ENCODE peak calls at places on chromosomes 11 and 22, in four cellular contexts. B is Karpas-422, E is MM.1S, S is HCT116. D is an unnamed sample.

GRCh38 chr22:30422481-30423295 is 2.9 kb upstream of the MTFP1 start:
- DNase-seq in B (peak; percentile 66), E (no peak), S (peak; percentile 89), D (peak; percentile 88)

GRCh38 chr22:49553518-49554295 is 274.0 kb downstream of the BRD1 start:
- DNase-seq in B (no peak), E (no peak), S (no peak), D (peak; percentile 36)

GRCh38 chr22:49593509-49593908 is 234.2 kb downstream of the BRD1 start:
- DNase-seq in B (no peak), E (no peak), S (no peak), D (no peak)

GRCh38 chr22:49417833-49418232 is 409.8 kb downstream of the BRD1 start:
- DNase-seq in B (no peak), E (no peak), S (no peak), D (no peak)

GRCh38 chr11:118621071-118621815 is 13.8 kb downstream of the PHLDB1 start:
- DNase-seq in B (no peak), E (no peak), S (peak; percentile 51), D (peak; percentile 91)

GRCh38 chr11:36361901-36362391 is 65.9 kb downstream of the PRR5L start:
- DNase-seq in B (no peak), E (no peak), S (no peak), D (peak; percentile 72)

GRCh38 chr11:106344392-106344791 is 266.9 kb downstream of the AASDHPPT start:
- DNase-seq in B (no peak), E (no peak), S (no peak), D (peak; percentile 51)

GRCh38 chr11:64226507-64227051 is 505 bp downstream of the NUDT22 start:
- DNase-seq in B (peak; percentile 93), E (peak; percentile 49), S (no peak), D (no peak)

GRCh38 chr11:96237759-96238158 is 105.2 kb downstream of the MAML2 start:
- DNase-seq in B (no peak), E (no peak), S (no peak), D (no peak)

GRCh38 chr11:118079507-118079906 is 2.6 kb downstream of the TMPRSS4 start:
- DNase-seq in B (no peak), E (no peak), S (no peak), D (no peak)

GRCh38 chr11:129023968-129024676 is 81.5 kb upstream of the TP53AIP1 start:
- DNase-seq in B (no peak), E (peak; percentile 14), S (peak; percentile 82), D (peak; percentile 75)

GRCh38 chr11:14905104-14906033 is 13.3 kb upstream of the CYP2R1 start:
- DNase-seq in B (peak; percentile 91), E (peak; percentile 88), S (no peak), D (peak; percentile 58)

GRCh38 chr11:86706341-86707131 is 34.1 kb upstream of the ME3 start:
- DNase-seq in B (no peak), E (no peak), S (no peak), D (no peak)

GRCh38 chr11:123305601-123306000 is 110.6 kb upstream of the CLMP start:
- DNase-seq in B (peak; percentile 91), E (no peak), S (no peak), D (no peak)

GRCh38 chr11:123006860-123007542 is 25.4 kb upstream of the BSX start:
- DNase-seq in B (no peak), E (no peak), S (no peak), D (no peak)

GRCh38 chr22:26438006-26438405 is 8.9 kb downstream of the ASPHD2 start:
- DNase-seq in B (no peak), E (no peak), S (no peak), D (no peak)

GRCh38 chr11:44889266-44889665 is 61.4 kb downstream of the TP53I11 start:
- DNase-seq in B (no peak), E (no peak), S (no peak), D (no peak)

DNA sequence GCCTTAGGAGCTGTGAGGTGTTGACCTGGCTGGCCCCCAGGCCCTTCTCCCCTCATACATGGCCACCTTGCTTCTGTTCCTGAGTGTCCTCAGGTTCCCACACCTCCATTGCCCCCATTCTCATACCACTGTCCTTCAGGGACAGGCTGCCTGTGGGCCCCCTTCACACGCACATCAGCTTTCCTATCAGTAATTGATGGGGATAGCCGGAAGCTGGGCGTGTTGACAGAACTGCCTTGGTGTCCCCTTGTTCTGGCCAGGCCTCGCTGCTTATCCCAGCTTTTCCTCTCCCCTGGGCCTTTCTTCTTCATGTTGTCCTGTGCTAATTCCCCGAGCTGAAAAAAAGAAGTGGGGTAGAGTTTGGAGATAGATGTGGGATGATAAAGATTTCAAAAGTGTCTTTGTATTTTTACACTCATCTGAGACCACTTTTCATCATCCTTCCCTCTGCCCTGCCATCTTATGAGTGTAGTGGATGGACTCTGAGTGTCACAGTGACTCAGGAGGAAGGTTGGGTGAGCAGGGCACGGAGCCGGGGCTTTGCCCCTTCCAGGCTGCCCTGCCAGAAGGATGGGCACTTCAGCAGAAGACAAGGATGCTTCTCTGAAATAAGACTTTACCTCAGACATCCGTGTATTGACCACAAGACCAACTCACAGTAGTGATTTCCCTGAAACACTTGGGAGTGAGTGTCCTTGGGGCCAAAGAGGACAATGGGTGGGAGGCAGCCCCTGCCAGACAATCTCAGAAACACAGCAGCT is 42.8 kb downstream of the MED15 start:
- DNase-seq in B (no peak), E (no peak), S (no peak), D (no peak)
- H3K4me1 ChIP-seq in B (peaks cover 46% of the 10 kb centered on the region), E (no peaks in the 10 kb centered on the region), S (no peaks in the 10 kb centered on the region), D (peaks cover 45% of the 10 kb centered on the region)

GRCh38 chr11:132895340-132895739 is 637.0 kb downstream of the OPCML start:
- DNase-seq in B (no peak), E (no peak), S (no peak), D (peak; percentile 24)

GRCh38 chr11:132901638-132902610 is 630.4 kb downstream of the OPCML start:
- DNase-seq in B (no peak), E (no peak), S (no peak), D (no peak)

GRCh38 chr11:132894598-132894997 is 637.7 kb downstream of the OPCML start:
- DNase-seq in B (no peak), E (no peak), S (no peak), D (peak; percentile 56)

DNA sequence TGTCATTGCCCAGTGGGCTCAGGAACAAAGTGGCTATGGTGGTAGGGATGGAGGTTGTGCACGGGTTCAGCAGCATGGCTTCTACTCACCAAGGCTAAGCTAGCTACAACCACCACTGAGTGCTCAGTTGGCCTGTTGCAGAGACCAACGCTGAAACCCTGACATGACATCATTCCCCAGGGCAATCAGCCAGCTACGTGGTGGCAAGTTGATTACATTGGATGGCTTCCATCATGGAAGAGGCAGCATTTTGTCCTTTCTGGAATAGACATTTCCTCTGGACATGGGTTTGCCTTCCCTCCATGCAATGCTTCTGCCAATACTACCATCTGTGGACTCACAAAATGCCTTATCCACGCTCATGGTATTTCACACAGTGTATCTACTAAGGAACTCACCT is 634.3 kb downstream of the OPCML start:
- DNase-seq in B (no peak), E (no peak), S (no peak), D (no peak)
- H3K9me2 ChIP-seq in B (no peaks in the 10 kb centered on the region), E (no peaks in the 10 kb centered on the region), S (no peaks in the 10 kb centered on the region), D (no peaks in the 10 kb centered on the region)

GRCh38 chr22:20552913-20553401 is 45.5 kb downstream of the MED15 start:
- DNase-seq in B (no peak), E (no peak), S (no peak), D (peak; percentile 55)

GRCh38 chr22:20550851-20551744 is 43.7 kb downstream of the MED15 start:
- DNase-seq in B (peak; percentile 63), E (no peak), S (no peak), D (peak; percentile 55)

GRCh38 chr22:20553947-20554741 is 46.7 kb downstream of the MED15 start:
- DNase-seq in B (no peak), E (no peak), S (no peak), D (no peak)

GRCh38 chr22:20552450-20552894 is 45.1 kb downstream of the MED15 start:
- DNase-seq in B (no peak), E (no peak), S (no peak), D (peak; percentile 51)

GRCh38 chr22:20551805-20552449 is 44.5 kb downstream of the MED15 start:
- DNase-seq in B (peak; percentile 72), E (no peak), S (no peak), D (no peak)
- H3K36me3 ChIP-seq in B (peaks cover 43% of the 10 kb centered on the region), E (no peaks in the 10 kb centered on the region), S (peaks cover 18% of the 10 kb centered on the region), D (no peaks in the 10 kb centered on the region)

GRCh38 chr11:68266121-68266891 is 5.5 kb downstream of the C11orf24 start:
- DNase-seq in B (peak; percentile 80), E (peak; percentile 94), S (no peak), D (no peak)
- H3K4me1 ChIP-seq in B (peaks cover 52% of the 10 kb centered on the region), E (peaks cover 46% of the 10 kb centered on the region), S (peaks cover 17% of the 10 kb centered on the region), D (peaks cover 7% of the 10 kb centered on the region)

DNA sequence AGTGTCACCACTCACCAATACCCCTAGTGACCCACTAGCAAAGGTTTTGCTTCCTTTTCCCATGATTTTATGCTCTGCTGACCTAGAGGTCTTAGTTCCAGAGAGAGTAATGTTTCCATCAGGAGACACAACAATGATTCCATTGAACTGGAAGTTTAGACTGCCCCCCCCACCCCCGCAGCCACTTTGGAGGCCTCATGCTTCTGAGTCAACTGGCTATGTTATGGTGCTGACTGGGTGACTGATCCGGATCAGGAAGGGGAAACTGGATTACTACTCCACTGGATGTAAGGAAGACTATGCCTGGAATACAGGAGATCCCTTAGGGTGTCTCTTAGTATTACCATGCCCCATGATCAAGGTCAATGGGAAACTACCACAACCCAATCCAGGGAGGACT is 633.6 kb downstream of the OPCML start:
- DNase-seq in B (no peak), E (no peak), S (no peak), D (no peak)
- H3K9me2 ChIP-seq in B (no peaks in the 10 kb centered on the region), E (no peaks in the 10 kb centered on the region), S (no peaks in the 10 kb centered on the region), D (no peaks in the 10 kb centered on the region)

GRCh38 chr11:93689166-93689734 is 27.8 kb downstream of the CEP295 start:
- DNase-seq in B (no peak), E (no peak), S (no peak), D (no peak)

GRCh38 chr11:93685196-93685595 is 23.7 kb downstream of the CEP295 start:
- DNase-seq in B (no peak), E (no peak), S (no peak), D (no peak)

GRCh38 chr11:93686226-93686625 is 24.7 kb downstream of the CEP295 start:
- DNase-seq in B (no peak), E (no peak), S (no peak), D (no peak)

DNA sequence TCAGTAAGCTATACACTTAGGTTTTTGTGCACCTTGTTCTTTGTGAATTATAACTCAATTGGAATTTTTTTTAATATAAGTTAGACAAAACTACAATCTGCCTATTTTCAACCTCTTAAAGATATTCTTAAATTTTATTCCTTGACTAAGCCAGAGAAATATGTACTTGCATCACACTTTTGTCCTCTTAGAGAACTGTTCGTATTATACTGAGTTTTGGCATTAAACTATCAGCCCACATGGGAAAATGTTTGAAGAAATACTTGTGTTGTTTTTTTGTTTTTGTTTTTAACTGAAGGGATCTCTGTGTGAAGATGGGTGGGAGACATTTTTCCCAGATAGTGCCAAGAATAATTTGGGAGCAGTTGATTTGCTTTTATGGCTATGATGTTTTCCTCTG is 25.3 kb downstream of the CEP295 start:
- DNase-seq in B (no peak), E (no peak), S (no peak), D (no peak)
- H3K36me3 ChIP-seq in B (peaks cover 81% of the 10 kb centered on the region), E (peaks cover 15% of the 10 kb centered on the region), S (peaks cover 40% of the 10 kb centered on the region), D (no peaks in the 10 kb centered on the region)